ENCODE peak calls at places on chromosomes 3 and 15, in five cellular contexts. One of them, this sample, is unnamed.
A peak's percentile ranks its signal among the peaks of the same experiment; 100 is the strongest.

GRCh38 chr3:10401990-10402761 is 81.3 kb upstream of the SEC13 start:
- DNase-seq in left ventricle myocardium inferior: no peak
- DNase-seq in nephron progenitor cell: no peak
- DNase-seq in activated CD8-positive, alpha-beta memory T cell treated with anti-CD3 and anti-CD28 coated beads for 24 hours: no peak
- DNase-seq in stimulated activated CD8-positive, alpha-beta memory T cell treated with anti-CD3 and anti-CD28 coated beads, Interleukin-12 subunit alpha, Interleukin-12 subunit beta, amount 100 ng/mL, for 4 hours: no peak
- DNase-seq in this sample: no peak

GRCh38 chr15:99275061-99275460 is 23.8 kb downstream of the LRRC28 start:
- DNase-seq in left ventricle myocardium inferior: no peak
- DNase-seq in nephron progenitor cell: no peak
- DNase-seq in activated CD8-positive, alpha-beta memory T cell treated with anti-CD3 and anti-CD28 coated beads for 24 hours: no peak
- DNase-seq in stimulated activated CD8-positive, alpha-beta memory T cell treated with anti-CD3 and anti-CD28 coated beads, Interleukin-12 subunit alpha, Interleukin-12 subunit beta, amount 100 ng/mL, for 4 hours: no peak
- DNase-seq in this sample: no peak

GRCh38 chr15:58003810-58004209 is 61.7 kb downstream of the ALDH1A2 start:
- DNase-seq in left ventricle myocardium inferior: no peak
- DNase-seq in nephron progenitor cell: no peak
- DNase-seq in activated CD8-positive, alpha-beta memory T cell treated with anti-CD3 and anti-CD28 coated beads for 24 hours: no peak
- DNase-seq in stimulated activated CD8-positive, alpha-beta memory T cell treated with anti-CD3 and anti-CD28 coated beads, Interleukin-12 subunit alpha, Interleukin-12 subunit beta, amount 100 ng/mL, for 4 hours: no peak
- DNase-seq in this sample: no peak

GRCh38 chr15:27861171-27861570 is 237.9 kb downstream of the OCA2 start:
- DNase-seq in left ventricle myocardium inferior: no peak
- DNase-seq in nephron progenitor cell: no peak
- DNase-seq in activated CD8-positive, alpha-beta memory T cell treated with anti-CD3 and anti-CD28 coated beads for 24 hours: no peak
- DNase-seq in stimulated activated CD8-positive, alpha-beta memory T cell treated with anti-CD3 and anti-CD28 coated beads, Interleukin-12 subunit alpha, Interleukin-12 subunit beta, amount 100 ng/mL, for 4 hours: no peak
- DNase-seq in this sample: no peak

GRCh38 chr15:59296181-59296617 is 76.5 kb downstream of the MYO1E start:
- DNase-seq in left ventricle myocardium inferior: no peak
- DNase-seq in nephron progenitor cell: peak; percentile 10
- DNase-seq in activated CD8-positive, alpha-beta memory T cell treated with anti-CD3 and anti-CD28 coated beads for 24 hours: no peak
- DNase-seq in stimulated activated CD8-positive, alpha-beta memory T cell treated with anti-CD3 and anti-CD28 coated beads, Interleukin-12 subunit alpha, Interleukin-12 subunit beta, amount 100 ng/mL, for 4 hours: no peak
- DNase-seq in this sample: no peak

GRCh38 chr3:171874251-171874679 is 31.1 kb downstream of the TMEM212 start:
- DNase-seq in left ventricle myocardium inferior: no peak
- DNase-seq in nephron progenitor cell: no peak
- DNase-seq in activated CD8-positive, alpha-beta memory T cell treated with anti-CD3 and anti-CD28 coated beads for 24 hours: no peak
- DNase-seq in stimulated activated CD8-positive, alpha-beta memory T cell treated with anti-CD3 and anti-CD28 coated beads, Interleukin-12 subunit alpha, Interleukin-12 subunit beta, amount 100 ng/mL, for 4 hours: no peak
- DNase-seq in this sample: no peak

GRCh38 chr3:112303811-112304325 is 9.9 kb upstream of the SLC9C1 start:
- DNase-seq in left ventricle myocardium inferior: no peak
- DNase-seq in nephron progenitor cell: no peak
- DNase-seq in activated CD8-positive, alpha-beta memory T cell treated with anti-CD3 and anti-CD28 coated beads for 24 hours: no peak
- DNase-seq in stimulated activated CD8-positive, alpha-beta memory T cell treated with anti-CD3 and anti-CD28 coated beads, Interleukin-12 subunit alpha, Interleukin-12 subunit beta, amount 100 ng/mL, for 4 hours: no peak
- DNase-seq in this sample: no peak

GRCh38 chr15:44243146-44243545 is 45.4 kb upstream of the GOLM2 start:
- DNase-seq in left ventricle myocardium inferior: no peak
- DNase-seq in nephron progenitor cell: no peak
- DNase-seq in activated CD8-positive, alpha-beta memory T cell treated with anti-CD3 and anti-CD28 coated beads for 24 hours: no peak
- DNase-seq in stimulated activated CD8-positive, alpha-beta memory T cell treated with anti-CD3 and anti-CD28 coated beads, Interleukin-12 subunit alpha, Interleukin-12 subunit beta, amount 100 ng/mL, for 4 hours: no peak
- DNase-seq in this sample: no peak

GRCh38 chr15:100759698-100760356 is 119.8 kb upstream of the ALDH1A3 start:
- DNase-seq in left ventricle myocardium inferior: no peak
- DNase-seq in nephron progenitor cell: no peak
- DNase-seq in activated CD8-positive, alpha-beta memory T cell treated with anti-CD3 and anti-CD28 coated beads for 24 hours: no peak
- DNase-seq in stimulated activated CD8-positive, alpha-beta memory T cell treated with anti-CD3 and anti-CD28 coated beads, Interleukin-12 subunit alpha, Interleukin-12 subunit beta, amount 100 ng/mL, for 4 hours: no peak
- DNase-seq in this sample: no peak

GRCh38 chr15:95259965-95260364 is 1028.6 kb downstream of the MCTP2 start:
- DNase-seq in left ventricle myocardium inferior: no peak
- DNase-seq in nephron progenitor cell: no peak
- DNase-seq in activated CD8-positive, alpha-beta memory T cell treated with anti-CD3 and anti-CD28 coated beads for 24 hours: no peak
- DNase-seq in stimulated activated CD8-positive, alpha-beta memory T cell treated with anti-CD3 and anti-CD28 coated beads, Interleukin-12 subunit alpha, Interleukin-12 subunit beta, amount 100 ng/mL, for 4 hours: no peak
- DNase-seq in this sample: no peak

GRCh38 chr15:76061700-76062099 is 1.9 kb downstream of the TMEM266 start:
- DNase-seq in left ventricle myocardium inferior: no peak
- DNase-seq in nephron progenitor cell: no peak
- DNase-seq in activated CD8-positive, alpha-beta memory T cell treated with anti-CD3 and anti-CD28 coated beads for 24 hours: no peak
- DNase-seq in stimulated activated CD8-positive, alpha-beta memory T cell treated with anti-CD3 and anti-CD28 coated beads, Interleukin-12 subunit alpha, Interleukin-12 subunit beta, amount 100 ng/mL, for 4 hours: no peak
- DNase-seq in this sample: no peak

GRCh38 chr15:40928975-40929729 is at the start of gene DLL4:
- DNase-seq in left ventricle myocardium inferior: peak; percentile 67
- DNase-seq in nephron progenitor cell: peak; percentile 75
- DNase-seq in activated CD8-positive, alpha-beta memory T cell treated with anti-CD3 and anti-CD28 coated beads for 24 hours: peak; percentile 76
- DNase-seq in stimulated activated CD8-positive, alpha-beta memory T cell treated with anti-CD3 and anti-CD28 coated beads, Interleukin-12 subunit alpha, Interleukin-12 subunit beta, amount 100 ng/mL, for 4 hours: no peak
- DNase-seq in this sample: peak; percentile 79